ENCODE peak calls at places on chromosomes 5 and 9, in seven cellular contexts. E is SJSA1, M is fibroblast of lung, I is left ventricle myocardium inferior, Z is astrocyte of the spinal cord, W is right cardiac atrium, Y is choroid plexus epithelial cell. B is an unnamed sample.
A peak's percentile ranks its signal among the peaks of the same experiment; 100 is the strongest.

GRCh38 chr5:140109818-140110733 is 3.8 kb upstream of the PURA start:
- DNase-seq in Y (no peak), Z (no peak), E (no peak), M (peak; percentile 33), W (no peak), I (no peak), B (no peak)

GRCh38 chr9:136095028-136095494 is at the start of gene NACC2:
- DNase-seq in Y (peak; percentile 64), Z (peak; percentile 53), M (peak; percentile 55), W (peak; percentile 78), I (peak; percentile 82), E (no peak), B (peak; percentile 53)

GRCh38 chr5:115179959-115180709 is 10.4 kb upstream of the TRIM36 start:
- DNase-seq in W (no peak), M (peak; percentile 19), Z (peak; percentile 28), Y (peak; percentile 17), E (no peak), I (no peak), B (peak; percentile 10)

GRCh38 chr9:77132991-77133390 is 44.3 kb upstream of the VPS13A start:
- DNase-seq in E (no peak), I (no peak), Z (no peak), Y (no peak), W (no peak), M (no peak), B (no peak)

GRCh38 chr5:127419007-127419406 is 98.4 kb upstream of the PRRC1 start:
- DNase-seq in Y (no peak), W (no peak), E (no peak), M (no peak), Z (no peak), I (no peak), B (no peak)

GRCh38 chr5:157915638-157916037 is 56.7 kb upstream of the CLINT1 start:
- DNase-seq in I (peak; percentile 93), M (peak; percentile 37), E (no peak), Y (peak; percentile 56), Z (peak; percentile 6), W (peak; percentile 95), B (peak; percentile 75)

GRCh38 chr9:96651626-96652025 is 3.5 kb downstream of the PRXL2C start:
- DNase-seq in Z (peak; percentile 36), M (peak; percentile 69), Y (peak; percentile 64), W (no peak), E (no peak), I (no peak), B (peak; percentile 57)

GRCh38 chr9:129863059-129863690 is 27.9 kb downstream of the USP20 start:
- DNase-seq in W (no peak), Y (peak; percentile 89), E (no peak), M (peak; percentile 61), Z (peak; percentile 79), I (no peak), B (peak; percentile 95)

GRCh38 chr5:10633271-10634049 is 69.6 kb downstream of the ANKRD33B start:
- DNase-seq in Y (no peak), E (peak; percentile 79), M (no peak), Z (no peak), I (no peak), W (no peak), B (no peak)

GRCh38 chr5:15249152-15249551 is 250.8 kb upstream of the FBXL7 start:
- DNase-seq in Y (peak; percentile 89), I (no peak), Z (peak; percentile 71), E (no peak), M (peak; percentile 75), W (no peak), B (peak; percentile 91)

GRCh38 chr9:21228122-21228521 is at the start of gene IFNA17:
- DNase-seq in E (no peak), W (no peak), I (no peak), Y (no peak), M (no peak), Z (no peak), B (no peak)

GRCh38 chr5:73322453-73323076 is 126.0 kb downstream of the FOXD1 start:
- DNase-seq in E (no peak), W (no peak), M (no peak), Y (no peak), Z (no peak), I (no peak), B (no peak)

GRCh38 chr9:116411506-116411905 is 257.9 kb downstream of the PAPPA start:
- DNase-seq in I (no peak), E (no peak), Y (no peak), W (no peak), Z (no peak), M (no peak), B (no peak)

GRCh38 chr5:72604111-72604792 is 97.0 kb upstream of the ZNF366 start:
- DNase-seq in E (no peak), I (no peak), Z (peak; percentile 59), Y (no peak), W (no peak), M (peak; percentile 60), B (peak; percentile 86)

GRCh38 chr5:34691326-34691725 is 35.2 kb downstream of the RAI14 start:
- DNase-seq in Y (no peak), E (no peak), M (no peak), I (no peak), W (no peak), Z (no peak), B (peak; percentile 64)

GRCh38 chr9:112332977-112333638 is at the start of gene PTBP3:
- DNase-seq in M (peak; percentile 58), W (peak; percentile 81), I (peak; percentile 83), Y (peak; percentile 69), Z (peak; percentile 80), E (peak; percentile 74), B (peak; percentile 68)

GRCh38 chr5:103487253-103487652 is 75.3 kb downstream of the NUDT12 start:
- DNase-seq in I (no peak), W (no peak), Y (peak; percentile 72), M (no peak), Z (peak; percentile 44), E (no peak), B (no peak)

GRCh38 chr9:27572566-27572917 is 739 bp downstream of the C9orf72 start:
- DNase-seq in Z (peak; percentile 46), Y (peak; percentile 59), W (no peak), I (no peak), M (peak; percentile 39), E (no peak), B (peak; percentile 51)

GRCh38 chr9:126569036-126569435 is 44.7 kb upstream of the LMX1B start:
- DNase-seq in Y (peak; percentile 6), M (no peak), Z (peak; percentile 15), E (no peak), W (no peak), I (no peak), B (peak; percentile 42)

GRCh38 chr5:36552626-36553393 is 53.6 kb upstream of the SLC1A3 start:
- DNase-seq in I (peak; percentile 33), W (no peak), Y (no peak), E (no peak), M (no peak), Z (no peak), B (no peak)

GRCh38 chr9:4126184-4126865 is 173.5 kb downstream of the GLIS3 start:
- DNase-seq in E (no peak), M (peak; percentile 63), I (no peak), W (no peak), Z (peak; percentile 86), Y (peak; percentile 84), B (peak; percentile 76)

GRCh38 chr9:129178579-129178909 is 483 bp upstream of the IER5L start:
- DNase-seq in E (no peak), M (no peak), W (no peak), I (no peak), Z (no peak), Y (no peak), B (no peak)

GRCh38 chr9:107087256-107087655 is 195.8 kb upstream of the RAD23B start:
- DNase-seq in I (no peak), Y (no peak), Z (no peak), W (no peak), E (no peak), M (peak; percentile 6), B (peak; percentile 2)

GRCh38 chr5:68007446-68007845 is 208.1 kb upstream of the PIK3R1 start:
- DNase-seq in Z (peak; percentile 80), Y (peak; percentile 97), I (peak; percentile 65), E (no peak), W (peak; percentile 59), M (peak; percentile 95), B (peak; percentile 93)

GRCh38 chr9:99851028-99851822 is 29.5 kb downstream of the NR4A3 start:
- DNase-seq in Z (no peak), I (no peak), E (no peak), Y (no peak), W (no peak), M (no peak), B (no peak)

GRCh38 chr5:141493500-141494422 is 4.9 kb downstream of the PCDHGC5 start:
- DNase-seq in Y (peak; percentile 19), I (no peak), W (peak; percentile 64), Z (peak; percentile 72), M (peak; percentile 45), E (no peak), B (peak; percentile 55)

GRCh38 chr9:33042528-33042927 is 17.5 kb downstream of the DNAJA1 start:
- DNase-seq in Z (no peak), Y (no peak), I (no peak), W (no peak), M (no peak), E (no peak), B (no peak)

GRCh38 chr5:31372124-31372523 is 159.8 kb downstream of the DROSHA start:
- DNase-seq in Y (no peak), E (no peak), Z (no peak), M (no peak), I (no peak), W (no peak), B (no peak)
- H3K4me3 ChIP-seq in Y (no peak overlapping the region), E (no peak overlapping the region), Z (no peak overlapping the region), M (no peak overlapping the region), I (no peak overlapping the region), W (no peak overlapping the region), B (no peak overlapping the region)

DNA sequence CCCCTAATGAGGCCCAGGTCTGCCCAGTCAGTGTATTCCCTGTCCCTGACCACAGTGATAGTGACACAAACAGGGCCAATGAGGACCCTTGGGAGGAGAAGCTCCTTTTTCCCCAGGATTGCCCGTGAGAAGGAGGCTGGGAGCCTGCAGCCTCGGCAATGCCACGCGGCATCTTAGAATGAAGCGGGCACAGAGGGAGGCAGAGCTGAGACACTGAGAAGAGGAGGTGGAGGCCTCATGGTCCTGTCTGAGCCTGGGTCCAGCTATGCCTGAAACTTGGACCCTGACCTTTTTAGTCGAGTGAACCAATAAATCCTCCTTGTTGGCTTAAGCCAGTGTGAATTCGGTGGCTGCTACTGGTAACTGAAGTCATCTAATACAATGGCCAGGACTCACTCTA is 28.4 kb downstream of the STC2 start:
- DNase-seq in Z (no peak), M (no peak), Y (no peak), E (no peak), I (no peak), W (no peak), B (no peak)
- H3K4me3 ChIP-seq in Z (no peak overlapping the region), M (no peak overlapping the region), Y (no peak overlapping the region), E (no peak overlapping the region), I (no peak overlapping the region), W (no peak overlapping the region), B (no peak overlapping the region)

GRCh38 chr5:64874753-64875152 is 106.0 kb downstream of the CWC27 start:
- DNase-seq in I (no peak), W (no peak), Y (peak; percentile 47), E (no peak), M (peak; percentile 71), Z (no peak), B (peak; percentile 67)
- H3K4me3 ChIP-seq in I (no peak overlapping the region), W (no peak overlapping the region), Y (no peak overlapping the region), E (no peak overlapping the region), M (no peak overlapping the region), Z (no peak overlapping the region), B (no peak overlapping the region)

DNA sequence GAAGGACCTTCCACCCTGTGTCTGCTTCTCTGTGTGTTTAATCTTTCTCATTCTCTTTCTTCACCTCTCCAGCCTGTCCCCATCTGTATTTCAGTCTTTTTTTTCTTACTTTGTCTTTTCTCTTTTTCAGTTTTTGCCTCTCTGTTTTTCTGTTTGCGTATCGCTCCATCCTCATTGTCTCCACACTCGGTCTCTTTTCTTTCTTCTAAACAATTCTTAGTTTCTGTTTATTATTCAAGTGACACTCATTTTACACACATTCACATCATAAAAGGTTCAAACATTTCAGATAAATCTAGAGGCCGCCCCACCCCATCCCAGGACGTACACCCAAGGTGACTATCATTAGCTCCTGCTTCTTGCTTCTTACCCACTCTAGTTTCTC is 9.8 kb downstream of the LHX2 start:
- DNase-seq in Y (no peak), W (no peak), E (no peak), M (no peak), Z (no peak), I (no peak), B (no peak)
- H3K4me3 ChIP-seq in Y (no peak overlapping the region), W (no peak overlapping the region), E (no peak overlapping the region), M (no peak overlapping the region), Z (no peak overlapping the region), I (no peak overlapping the region), B (no peak overlapping the region)

B was measured in fibroblast of pulmonary artery.